ENCODE peak calls at places on chromosomes 1 and 21, in ten cellular contexts. D is esophagus squamous epithelium; B is left ventricle myocardium inferior; X is ovary; A is aorta; S is mucosa of descending colon; L is kidney; V is cardiac muscle cell; M is lung; O is naive thymus-derived CD4-positive, alpha-beta T cell. Y is an unnamed sample. For H3K9me3, the result is how much of the 10 kb centered on the place peaks cover.

GRCh38 chr1:109214695-109215623 is 1.2 kb downstream of the SARS1 start:
- DNase-seq in D (no peak), B (no peak), X (no peak), A (no peak), S (peak), L (no peak), V (peak), M (peak), O (no peak), Y (no peak)

GRCh38 chr21:9837946-9838801 is 683.2 kb upstream of the TPTE start:
- DNase-seq in D (no peak), B (no peak), X (no peak), A (peak), S (no peak), L (peak), V (no peak), M (no peak), O (no peak), Y (no peak)

GRCh38 chr1:33517596-33518250 is 45.3 kb downstream of the ZSCAN20 start:
- DNase-seq in D (no peak), B (no peak), X (peak), A (no peak), S (peak), L (no peak), V (no peak), M (no peak), O (no peak), Y (no peak)

GRCh38 chr1:58621375-58621774 is 44.3 kb upstream of the TACSTD2 start:
- DNase-seq in D (no peak), B (no peak), X (no peak), A (no peak), S (no peak), L (no peak), V (no peak), M (no peak), O (no peak), Y (no peak)

GRCh38 chr1:167899253-167899681 is 14.7 kb downstream of the ADCY10 start:
- DNase-seq in D (no peak), B (peak), X (no peak), A (peak), S (no peak), L (no peak), V (no peak), M (no peak), O (no peak), Y (no peak)

GRCh38 chr1:51264470-51264869 is 28.4 kb downstream of the RNF11 start:
- DNase-seq in D (no peak), B (no peak), X (no peak), A (no peak), S (no peak), L (no peak), V (no peak), M (no peak), O (no peak), Y (no peak)

GRCh38 chr1:235913311-235913710 is 46.6 kb upstream of the LYST start:
- DNase-seq in D (no peak), B (no peak), X (no peak), A (no peak), S (no peak), L (no peak), V (no peak), M (no peak), O (no peak), Y (no peak)

GRCh38 chr1:52727114-52727586 is 897 bp downstream of the ZYG11B start:
- DNase-seq in D (no peak), B (no peak), X (no peak), A (no peak), S (peak), L (no peak), V (peak), M (no peak), O (no peak), Y (no peak)

GRCh38 chr1:17502326-17502778 is 37.1 kb upstream of the ARHGEF10L start:
- DNase-seq in D (no peak), B (peak), X (peak), A (peak), S (peak), L (peak), V (peak), M (peak), O (no peak), Y (no peak)

GRCh38 chr1:234724517-234725176 is 114.7 kb upstream of the IRF2BP2 start:
- DNase-seq in D (no peak), B (peak), X (peak), A (peak), S (peak), L (peak), V (peak), M (peak), O (no peak), Y (peak)

GRCh38 chr1:54332781-54333585 is 73.2 kb downstream of the SSBP3 start:
- DNase-seq in D (no peak), B (peak), X (peak), A (no peak), S (no peak), L (no peak), V (no peak), M (no peak), O (no peak), Y (no peak)

GRCh38 chr1:37609002-37609401 is 13.3 kb upstream of the GNL2 start:
- DNase-seq in D (no peak), B (no peak), X (no peak), A (no peak), S (no peak), L (no peak), V (no peak), M (no peak), O (no peak), Y (no peak)

GRCh38 chr1:32393136-32393535 is 1.1 kb downstream of the BSDC1 start:
- DNase-seq in D (no peak), B (no peak), X (no peak), A (no peak), S (no peak), L (no peak), V (no peak), M (no peak), O (no peak), Y (no peak)

GRCh38 chr1:15261155-15262002 is 14.4 kb downstream of the FHAD1 start:
- DNase-seq in D (no peak), B (peak), X (no peak), A (peak), S (peak), L (peak), V (no peak), M (peak), O (no peak), Y (no peak)

GRCh38 chr1:240084337-240084736 is 7.3 kb upstream of the FMN2 start:
- DNase-seq in D (no peak), B (no peak), X (no peak), A (no peak), S (no peak), L (no peak), V (no peak), M (no peak), O (no peak), Y (no peak)

GRCh38 chr1:116486424-116486823 is 84.4 kb downstream of the CD58 start:
- DNase-seq in D (no peak), B (no peak), X (no peak), A (no peak), S (no peak), L (no peak), V (no peak), M (no peak), O (no peak), Y (no peak)

GRCh38 chr21:41048141-41048540 is 119.8 kb upstream of the BACE2 start:
- DNase-seq in D (no peak), B (no peak), X (no peak), A (no peak), S (no peak), L (no peak), V (no peak), M (no peak), O (no peak), Y (no peak)

GRCh38 chr1:38151399-38151798 is 104.8 kb upstream of the POU3F1 start:
- DNase-seq in D (no peak), B (no peak), X (no peak), A (no peak), S (no peak), L (no peak), V (no peak), M (no peak), O (no peak), Y (no peak)

GRCh38 chr21:33949516-33950424 is 34.2 kb upstream of the ATP5PO start:
- DNase-seq in D (no peak), B (no peak), X (no peak), A (no peak), S (no peak), L (no peak), V (no peak), M (no peak), O (peak), Y (no peak)

GRCh38 chr1:100794719-100795645 is 75.4 kb downstream of the VCAM1 start:
- DNase-seq in D (no peak), B (no peak), X (no peak), A (no peak), S (no peak), L (no peak), V (no peak), M (no peak), O (no peak), Y (no peak)

GRCh38 chr1:8090241-8090702 is 64.2 kb upstream of the ERRFI1 start:
- DNase-seq in D (no peak), B (no peak), X (no peak), A (no peak), S (no peak), L (no peak), V (no peak), M (no peak), O (no peak), Y (no peak)

GRCh38 chr1:27405074-27405473 is 12.7 kb downstream of the GPR3 start:
- DNase-seq in D (no peak), B (peak), X (no peak), A (peak), S (no peak), L (peak), V (peak), M (no peak), O (no peak), Y (no peak)

GRCh38 chr1:12480748-12481362 is 137.2 kb downstream of the DHRS3 start:
- DNase-seq in D (no peak), B (no peak), X (no peak), A (no peak), S (peak), L (no peak), V (no peak), M (no peak), O (peak), Y (no peak)

GRCh38 chr1:155179107-155180031 is 5.7 kb downstream of the TRIM46 start:
- DNase-seq in D (no peak), B (no peak), X (peak), A (peak), S (peak), L (peak), V (no peak), M (no peak), O (no peak), Y (no peak)

GRCh38 chr1:23611601-23612327 is 52.5 kb upstream of the ID3 start:
- DNase-seq in D (no peak), B (no peak), X (no peak), A (no peak), S (no peak), L (no peak), V (no peak), M (no peak), O (no peak), Y (no peak)

GRCh38 chr1:155003227-155003765 is 694 bp downstream of the ZBTB7B start:
- DNase-seq in D (no peak), B (no peak), X (peak), A (peak), S (peak), L (no peak), V (peak), M (no peak), O (no peak), Y (no peak)

DNA sequence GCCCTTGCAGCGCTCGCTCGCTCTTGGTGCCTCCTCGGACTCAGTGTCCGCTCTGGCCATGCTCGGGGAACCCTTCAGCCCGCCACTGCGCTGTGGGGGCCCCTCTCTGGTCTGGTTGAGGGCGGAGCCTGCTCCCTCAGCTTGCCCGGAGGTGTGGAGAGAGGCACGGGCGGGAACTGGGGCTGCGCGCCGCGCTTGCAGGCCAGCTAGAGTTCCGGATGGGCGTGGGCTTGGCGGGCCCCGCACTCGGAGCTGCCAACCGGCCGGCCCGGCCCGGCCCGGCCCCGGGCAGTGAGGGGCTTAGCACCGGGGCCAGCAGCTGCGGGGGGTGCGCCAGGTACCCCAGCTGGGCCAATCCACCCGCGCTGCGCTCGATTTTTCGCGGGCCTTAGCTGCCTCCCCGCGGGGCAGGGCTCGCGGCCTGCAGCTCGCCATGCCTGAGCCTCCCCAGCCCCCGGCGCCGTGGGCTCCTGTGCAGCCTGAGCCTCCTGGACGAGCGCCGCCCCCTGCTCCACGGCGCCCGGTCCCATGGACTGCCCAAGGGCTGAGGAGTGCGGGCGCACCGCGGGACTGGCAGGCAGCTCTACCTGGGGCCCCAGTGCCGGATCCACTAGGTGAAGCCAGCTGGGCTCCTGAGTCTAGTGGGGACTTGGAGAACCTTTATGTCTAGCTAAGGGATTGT is 217.0 kb upstream of the PKN2 start:
- DNase-seq in D (no peak), B (no peak), X (peak), A (no peak), S (no peak), L (peak), V (no peak), M (no peak), O (no peak), Y (no peak)
- H3K9me3 ChIP-seq in D (under half), B (under half), X (under half), A (under half), S (under half), L (under half), V (under half), M (under half), O (under half), Y (under half)

GRCh38 chr1:29800522-29800956 is 564.2 kb downstream of the PTPRU start:
- DNase-seq in D (no peak), B (no peak), X (no peak), A (no peak), S (no peak), L (no peak), V (no peak), M (peak), O (no peak), Y (no peak)
- H3K9me3 ChIP-seq in D (under half), B (under half), X (under half), A (under half), S (under half), L (under half), V (under half), M (under half), O (under half), Y (under half)

GRCh38 chr21:25420831-25421230 is 186.4 kb downstream of the MRPL39 start:
- DNase-seq in D (no peak), B (no peak), X (no peak), A (no peak), S (no peak), L (no peak), V (no peak), M (no peak), O (no peak), Y (no peak)
- H3K9me3 ChIP-seq in D (under half), B (under half), X (under half), A (under half), S (under half), L (under half), V (under half), M (under half), O (under half), Y (under half)

GRCh38 chr1:108125312-108126138 is 74.6 kb downstream of the SLC25A24 start:
- DNase-seq in D (no peak), B (no peak), X (peak), A (no peak), S (peak), L (no peak), V (peak), M (peak), O (peak), Y (peak)

GRCh38 chr1:108129999-108130398 is 70.1 kb downstream of the SLC25A24 start:
- DNase-seq in D (no peak), B (no peak), X (no peak), A (no peak), S (no peak), L (no peak), V (no peak), M (no peak), O (no peak), Y (no peak)

DNA sequence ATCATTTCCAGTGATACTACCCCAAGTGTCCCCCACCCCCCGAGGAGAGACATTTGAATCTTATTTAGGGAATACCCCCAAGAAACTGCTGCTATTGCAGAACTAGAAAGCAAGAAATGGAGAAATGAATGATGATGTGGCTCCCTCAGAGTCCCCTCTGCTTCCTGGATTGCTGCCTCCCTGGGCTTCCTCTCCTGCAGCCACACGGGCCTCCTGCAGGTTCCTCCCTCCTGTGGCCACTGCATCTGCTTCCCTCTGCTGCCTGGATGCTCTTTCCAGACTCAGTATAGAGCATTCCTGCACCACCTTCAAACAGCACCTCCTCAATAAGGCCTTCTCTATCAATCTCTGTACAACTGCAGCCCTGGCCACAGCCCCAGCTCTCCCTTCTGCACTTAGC is 69.3 kb downstream of the SLC25A24 start:
- DNase-seq in D (no peak), B (no peak), X (no peak), A (no peak), S (no peak), L (no peak), V (no peak), M (no peak), O (no peak), Y (no peak)
- H3K9me3 ChIP-seq in D (under half), B (under half), X (under half), A (under half), S (under half), L (under half), V (under half), M (under half), O (under half), Y (under half)

DNA sequence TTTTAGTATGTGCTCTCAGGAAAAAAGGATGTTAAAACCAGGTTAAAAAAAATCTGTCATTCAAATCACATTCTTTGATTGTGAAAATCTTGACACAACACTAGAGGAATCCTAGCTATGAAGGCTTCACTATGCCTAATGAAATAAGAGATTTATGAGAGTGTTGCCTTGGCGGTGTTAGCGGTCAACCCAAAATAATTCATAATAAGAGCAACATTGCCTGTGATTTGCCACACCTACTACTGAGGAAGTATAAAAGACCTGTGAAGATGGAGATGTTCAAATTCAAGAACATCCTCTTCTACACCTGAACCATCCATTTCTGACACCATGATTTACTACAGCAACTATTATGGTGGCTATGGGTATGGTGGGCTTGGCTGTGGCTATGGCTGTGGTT is at the start of gene KRTAP20-1:
- DNase-seq in D (no peak), B (no peak), X (no peak), A (no peak), S (no peak), L (no peak), V (no peak), M (no peak), O (no peak), Y (no peak)
- H3K9me3 ChIP-seq in D (under half), B (under half), X (under half), A (under half), S (under half), L (under half), V (under half), M (under half), O (under half), Y (under half)

Y was measured in T-helper 17 cell.